ENCODE peak calls at places on chromosomes 3 and 15, in ten cellular contexts. P is SK-N-SH, A is A549, V is stomach, Z is esophagus muscularis mucosa, K is ovary, W is tibial nerve, T is sigmoid colon, U is HepG2, C is H1. H is an unnamed sample. For H3K4me1, the result is how much of the 10 kb centered on the place peaks cover.

GRCh38 chr3:73259291-73259690 is 197.8 kb downstream of the EBLN2 start:
- DNase-seq in P (no peak), A (no peak), V (no peak), Z (no peak), K (no peak), W (no peak), T (no peak), U (no peak), C (no peak), H (no peak)

GRCh38 chr3:187728930-187729583 is 16.2 kb downstream of the BCL6 start:
- DNase-seq in P (no peak), A (no peak), V (no peak), Z (no peak), K (no peak), W (no peak), T (no peak), U (no peak), C (no peak), H (no peak)

GRCh38 chr3:124915254-124915653 is 19.3 kb downstream of the MUC13 start:
- DNase-seq in P (peak), A (no peak), V (no peak), Z (no peak), K (no peak), W (no peak), T (no peak), U (no peak), C (no peak), H (no peak)

GRCh38 chr15:89531796-89532537 is 35.6 kb upstream of the RHCG start:
- DNase-seq in P (no peak), A (no peak), V (no peak), Z (peak), K (no peak), W (no peak), T (no peak), U (no peak), C (no peak), H (no peak)

GRCh38 chr3:154904328-154904727 is 175.8 kb upstream of the MME start:
- DNase-seq in P (peak), A (peak), V (no peak), Z (no peak), K (no peak), W (no peak), T (no peak), U (peak), C (peak), H (no peak)

GRCh38 chr3:31543375-31543774 is 10.7 kb downstream of the STT3B start:
- DNase-seq in P (no peak), A (no peak), V (no peak), Z (no peak), K (no peak), W (no peak), T (no peak), U (no peak), C (no peak), H (no peak)

GRCh38 chr3:58271901-58272501 is 34.0 kb upstream of the RPP14 start:
- DNase-seq in P (no peak), A (peak), V (peak), Z (no peak), K (no peak), W (no peak), T (no peak), U (no peak), C (no peak), H (no peak)

GRCh38 chr3:76198086-76198485 is 412.7 kb upstream of the ZNF717 start:
- DNase-seq in P (no peak), A (no peak), V (no peak), Z (no peak), K (no peak), W (no peak), T (no peak), U (no peak), C (peak), H (no peak)

GRCh38 chr3:115697263-115698053 is 74.1 kb downstream of the GAP43 start:
- DNase-seq in P (no peak), A (no peak), V (no peak), Z (no peak), K (no peak), W (no peak), T (no peak), U (no peak), C (no peak), H (no peak)

GRCh38 chr3:62065985-62066693 is 307.2 kb downstream of the FEZF2 start:
- DNase-seq in P (no peak), A (no peak), V (no peak), Z (no peak), K (no peak), W (no peak), T (no peak), U (no peak), C (no peak), H (no peak)

GRCh38 chr15:68524753-68525584 is 53.8 kb upstream of the CORO2B start:
- DNase-seq in P (no peak), A (no peak), V (no peak), Z (no peak), K (no peak), W (no peak), T (no peak), U (no peak), C (no peak), H (no peak)

GRCh38 chr15:53208759-53209158 is 418.6 kb upstream of the ONECUT1 start:
- DNase-seq in P (no peak), A (no peak), V (no peak), Z (no peak), K (no peak), W (no peak), T (no peak), U (no peak), C (no peak), H (no peak)

GRCh38 chr3:190826018-190826417 is 36.5 kb downstream of the GMNC start:
- DNase-seq in P (no peak), A (no peak), V (no peak), Z (no peak), K (no peak), W (no peak), T (no peak), U (no peak), C (no peak), H (no peak)

GRCh38 chr15:71218272-71218805 is 103.1 kb downstream of the THSD4 start:
- DNase-seq in P (no peak), A (no peak), V (no peak), Z (no peak), K (no peak), W (no peak), T (no peak), U (no peak), C (no peak), H (no peak)

GRCh38 chr3:195117978-195118581 is 152.9 kb downstream of the XXYLT1 start:
- DNase-seq in P (no peak), A (no peak), V (peak), Z (no peak), K (no peak), W (no peak), T (no peak), U (no peak), C (no peak), H (no peak)

GRCh38 chr3:32216172-32216783 is 22.2 kb upstream of the CMTM8 start:
- DNase-seq in P (no peak), A (peak), V (peak), Z (no peak), K (no peak), W (no peak), T (no peak), U (peak), C (no peak), H (no peak)

GRCh38 chr3:174548841-174549623 is 310.1 kb upstream of the NAALADL2 start:
- DNase-seq in P (no peak), A (no peak), V (no peak), Z (no peak), K (no peak), W (no peak), T (no peak), U (no peak), C (no peak), H (no peak)

GRCh38 chr15:65101418-65101890 is 13.5 kb downstream of the UBAP1L start:
- DNase-seq in P (peak), A (peak), V (peak), Z (no peak), K (peak), W (peak), T (peak), U (peak), C (peak), H (peak)

GRCh38 chr3:17602126-17602525 is 140.3 kb downstream of the TBC1D5 start:
- DNase-seq in P (no peak), A (peak), V (no peak), Z (no peak), K (no peak), W (no peak), T (no peak), U (no peak), C (no peak), H (no peak)

GRCh38 chr3:60313382-60313781 is 937.9 kb downstream of the FHIT start:
- DNase-seq in P (no peak), A (no peak), V (no peak), Z (no peak), K (no peak), W (no peak), T (no peak), U (no peak), C (no peak), H (no peak)

GRCh38 chr15:66758844-66759243 is 56.8 kb downstream of the SMAD6 start:
- DNase-seq in P (no peak), A (no peak), V (no peak), Z (no peak), K (no peak), W (no peak), T (no peak), U (no peak), C (no peak), H (no peak)
- H3K4me1 ChIP-seq in P (under half), A (half or more), V (half or more), Z (under half), K (under half), W (under half), T (under half), U (under half), C (under half), H (half or more)

GRCh38 chr15:98754283-98755022 is 106.1 kb downstream of the IGF1R start:
- DNase-seq in P (no peak), A (peak), V (no peak), Z (no peak), K (no peak), W (no peak), T (no peak), U (no peak), C (no peak), H (no peak)
- H3K27ac ChIP-seq in P (peak), A (peak), V (peak), Z (peak), K (peak), W (no peak), T (no peak), U (no peak), C (peak), H (no peak)

GRCh38 chr3:149235599-149236424 is 14.2 kb upstream of the CP start:
- DNase-seq in P (no peak), A (no peak), V (no peak), Z (no peak), K (no peak), W (no peak), T (no peak), U (peak), C (no peak), H (no peak)
- TF ChIP-seq EP300 in P (no peak), A (no peak), V (no peak), Z (no peak), K (no peak), W (no peak), T (no peak), U (no peak), C (no peak), H (no peak)

GRCh38 chr3:192887047-192887446 is 30.6 kb downstream of the MB21D2 start:
- DNase-seq in P (no peak), A (peak), V (no peak), Z (no peak), K (no peak), W (no peak), T (no peak), U (peak), C (no peak), H (peak)

GRCh38 chr3:192887701-192888100 is 30.0 kb downstream of the MB21D2 start:
- DNase-seq in P (no peak), A (peak), V (no peak), Z (no peak), K (no peak), W (no peak), T (no peak), U (no peak), C (no peak), H (no peak)

GRCh38 chr3:192890348-192891335 is 27.0 kb downstream of the MB21D2 start:
- DNase-seq in P (no peak), A (no peak), V (no peak), Z (no peak), K (no peak), W (no peak), T (no peak), U (no peak), C (no peak), H (no peak)

GRCh38 chr3:192889694-192890093 is 28.0 kb downstream of the MB21D2 start:
- DNase-seq in P (no peak), A (no peak), V (no peak), Z (no peak), K (no peak), W (no peak), T (no peak), U (no peak), C (no peak), H (no peak)

DNA sequence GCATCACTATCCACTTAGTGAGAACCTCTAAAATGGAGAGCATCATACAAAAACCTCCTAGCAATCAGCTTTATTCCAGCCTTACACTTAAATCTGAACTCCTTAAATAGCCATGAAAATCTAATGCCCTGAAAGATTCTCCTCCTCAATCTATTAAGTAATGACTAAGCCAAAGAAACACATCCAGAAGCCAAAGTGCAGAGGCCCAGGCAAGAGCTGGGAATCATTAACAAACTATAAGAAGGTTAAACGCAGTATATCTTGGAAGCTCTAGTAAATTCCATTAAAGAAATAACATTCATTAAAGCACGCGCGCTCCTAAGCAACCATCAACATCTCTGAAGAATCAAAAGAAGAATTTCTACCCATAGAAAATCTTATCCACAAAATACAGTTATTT is 29.5 kb downstream of the MB21D2 start:
- DNase-seq in P (no peak), A (peak), V (no peak), Z (no peak), K (no peak), W (no peak), T (no peak), U (no peak), C (no peak), H (no peak)
- H3K4me1 ChIP-seq in P (under half), A (half or more), V (under half), Z (under half), K (under half), W (under half), T (under half), U (half or more), C (under half), H (under half)

GRCh38 chr15:62909257-62909656 is 133.3 kb upstream of the TPM1 start:
- DNase-seq in P (no peak), A (no peak), V (no peak), Z (no peak), K (no peak), W (no peak), T (no peak), U (no peak), C (no peak), H (no peak)

GRCh38 chr15:62907275-62907674 is 135.3 kb upstream of the TPM1 start:
- DNase-seq in P (no peak), A (no peak), V (no peak), Z (no peak), K (no peak), W (no peak), T (no peak), U (no peak), C (no peak), H (no peak)

GRCh38 chr15:62904511-62904910 is 138.0 kb upstream of the TPM1 start:
- DNase-seq in P (no peak), A (no peak), V (no peak), Z (no peak), K (no peak), W (no peak), T (no peak), U (no peak), C (no peak), H (no peak)

GRCh38 chr15:62904041-62904440 is 138.5 kb upstream of the TPM1 start:
- DNase-seq in P (no peak), A (no peak), V (no peak), Z (no peak), K (no peak), W (no peak), T (no peak), U (no peak), C (no peak), H (no peak)

GRCh38 chr15:62906627-62907026 is 135.9 kb upstream of the TPM1 start:
- DNase-seq in P (no peak), A (no peak), V (no peak), Z (no peak), K (no peak), W (no peak), T (no peak), U (no peak), C (no peak), H (no peak)
- H3K27ac ChIP-seq in P (no peak), A (no peak), V (no peak), Z (peak), K (no peak), W (no peak), T (peak), U (no peak), C (no peak), H (no peak)

DNA sequence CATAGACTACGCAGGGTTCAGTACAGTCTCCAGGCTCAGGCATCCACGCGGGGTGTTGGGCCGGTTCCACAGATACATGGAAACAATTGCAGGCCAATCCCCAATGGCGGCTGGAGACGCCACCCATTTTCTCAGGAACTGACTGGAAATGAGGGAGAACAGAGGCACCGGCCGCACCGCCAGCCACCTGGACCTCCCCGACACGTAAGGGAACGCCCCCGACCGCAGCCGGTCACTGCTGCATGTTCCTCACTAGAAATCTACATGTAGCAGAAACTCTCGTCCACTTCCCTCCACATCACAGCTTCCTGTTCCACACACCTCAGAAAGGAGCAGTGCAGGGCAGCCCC is 29.2 kb downstream of the CYFIP1 start:
- DNase-seq in P (no peak), A (no peak), V (no peak), Z (no peak), K (peak), W (no peak), T (peak), U (no peak), C (no peak), H (no peak)
- TF ChIP-seq EP300 in P (no peak), A (no peak), V (no peak), Z (no peak), K (no peak), W (no peak), T (no peak), U (no peak), C (no peak), H (no peak)

GRCh38 chr3:66497982-66498671 is 2.7 kb downstream of the LRIG1 start:
- DNase-seq in P (no peak), A (no peak), V (no peak), Z (no peak), K (no peak), W (no peak), T (no peak), U (no peak), C (no peak), H (no peak)
- H3K4me1 ChIP-seq in P (under half), A (under half), V (half or more), Z (half or more), K (under half), W (under half), T (half or more), U (half or more), C (under half), H (half or more)